ENCODE peak calls at places on chromosomes 4 and X, in four cellular contexts. T, I, L and Y are unnamed samples.

GRCh38 chr4:152041304-152041703 is 280.5 kb upstream of the GATB start:
- DNase-seq in T (no peak), I (no peak), L (no peak), Y (no peak)

GRCh38 chr4:122777846-122778501 is 45.5 kb downstream of the BBS12 start:
- DNase-seq in I (no peak), T (peak; percentile 61), L (no peak), Y (no peak)

GRCh38 chr4:112559053-112559452 is 43.1 kb upstream of the NEUROG2 start:
- DNase-seq in I (no peak), T (no peak), L (no peak), Y (no peak)

GRCh38 chr4:118338981-118339765 is 13.6 kb downstream of the PRSS12 start:
- DNase-seq in I (no peak), L (no peak), T (no peak), Y (no peak)

GRCh38 chr4:186104895-186105720 is 604 bp downstream of the FAM149A start:
- DNase-seq in I (no peak), L (no peak), T (peak; percentile 25), Y (no peak)

GRCh38 chrX:70166601-70167590 is 10.4 kb upstream of the DGAT2L6 start:
- DNase-seq in L (peak; percentile 12), I (no peak), T (peak; percentile 70), Y (no peak)

GRCh38 chr4:182859730-182860129 is 57.5 kb downstream of the DCTD start:
- DNase-seq in L (no peak), I (no peak), T (no peak), Y (no peak)

GRCh38 chr4:14383652-14384051 is 618.6 kb upstream of the CPEB2 start:
- DNase-seq in I (no peak), L (no peak), T (no peak), Y (no peak)

GRCh38 chr4:109025471-109026076 is 262.7 kb upstream of the ETNPPL start:
- DNase-seq in L (no peak), T (peak; percentile 51), I (no peak), Y (no peak)

GRCh38 chr4:37892641-37893040 is 1.8 kb downstream of the TBC1D1 start:
- DNase-seq in I (no peak), L (no peak), T (no peak), Y (no peak)

GRCh38 chr4:76637704-76638361 is 202.8 kb downstream of the SHROOM3 start:
- DNase-seq in T (no peak), I (no peak), L (no peak), Y (no peak)

GRCh38 chr4:10808591-10808990 is 124.0 kb upstream of the CLNK start:
- DNase-seq in T (no peak), L (no peak), I (no peak), Y (peak; percentile 22)

GRCh38 chr4:128516568-128516967 is 229.0 kb upstream of the PGRMC2 start:
- DNase-seq in T (peak; percentile 83), L (no peak), I (no peak), Y (no peak)

GRCh38 chrX:131577999-131578734 is 34.3 kb downstream of the OR13H1 start:
- DNase-seq in I (no peak), T (no peak), L (no peak), Y (no peak)

GRCh38 chr4:30938956-30939528 is 218.9 kb downstream of the PCDH7 start:
- DNase-seq in T (no peak), I (no peak), L (no peak), Y (no peak)

GRCh38 chr4:7897811-7898210 is 41.9 kb downstream of the AFAP1 start:
- DNase-seq in T (no peak), L (no peak), I (no peak), Y (no peak)

GRCh38 chr4:153083447-153083921 is 120.8 kb upstream of the TRIM2 start:
- DNase-seq in T (peak; percentile 82), I (peak; percentile 67), L (peak; percentile 74), Y (peak; percentile 52)

GRCh38 chrX:84175943-84176342 is 12.1 kb downstream of the RPS6KA6 start:
- DNase-seq in T (no peak), L (no peak), I (no peak), Y (no peak)

GRCh38 chr4:1474126-1475090 is 68.2 kb upstream of the NKX1-1 start:
- DNase-seq in L (no peak), I (no peak), T (no peak), Y (no peak)

GRCh38 chr4:86977621-86978184 is 42.9 kb downstream of the AFF1 start:
- DNase-seq in I (no peak), L (peak; percentile 76), T (peak; percentile 79), Y (no peak)

GRCh38 chr4:130099159-130099558 is 1003.2 kb downstream of the C4orf33 start:
- DNase-seq in I (no peak), L (no peak), T (no peak), Y (no peak)

GRCh38 chrX:6184900-6185515 is 43.7 kb downstream of the NLGN4X start:
- DNase-seq in L (no peak), I (no peak), T (no peak), Y (no peak)

GRCh38 chr4:5365071-5366008 is 314.1 kb downstream of the STK32B start:
- DNase-seq in T (peak; percentile 96), I (no peak), L (peak; percentile 54), Y (no peak)

GRCh38 chr4:176781739-176782100 is 11.0 kb downstream of the VEGFC start:
- DNase-seq in L (no peak), T (no peak), I (no peak), Y (no peak)

GRCh38 chr4:95910749-95911148 is 70.9 kb downstream of the PDHA2 start:
- DNase-seq in T (no peak), I (no peak), L (no peak), Y (no peak)

GRCh38 chrX:1555370-1555769 is 18.4 kb upstream of the P2RY8 start:
- DNase-seq in I (no peak), L (no peak), T (no peak), Y (no peak)

GRCh38 chr4:34850983-34851382 is 1393.3 kb downstream of the ARAP2 start:
- DNase-seq in L (no peak), I (no peak), T (peak; percentile 33), Y (no peak)

GRCh38 chrX:16039834-16040233 is 83.5 kb upstream of the GRPR start:
- DNase-seq in L (no peak), I (no peak), T (no peak), Y (no peak)

GRCh38 chrX:132488092-132488749 is 617 bp downstream of the MBNL3 start:
- DNase-seq in T (peak; percentile 48), L (no peak), I (peak; percentile 46), Y (no peak)

GRCh38 chr4:139154134-139154421 is 22.9 kb downstream of the ELF2 start:
- DNase-seq in T (no peak), I (no peak), L (no peak), Y (no peak)

GRCh38 chr4:139154952-139155557 is 22.0 kb downstream of the ELF2 start:
- DNase-seq in L (no peak), I (no peak), T (no peak), Y (no peak)

GRCh38 chr4:139152249-139152648 is 24.8 kb downstream of the ELF2 start:
- DNase-seq in T (no peak), L (no peak), I (no peak), Y (no peak)

GRCh38 chr4:139154538-139154937 is 22.5 kb downstream of the ELF2 start:
- DNase-seq in T (no peak), I (no peak), L (no peak), Y (no peak)

GRCh38 chr4:139153411-139154133 is 23.4 kb downstream of the ELF2 start:
- DNase-seq in L (no peak), T (no peak), I (no peak), Y (no peak)
- H3K27ac ChIP-seq in L (no peak overlapping the region), T (no peak overlapping the region), I (no peak overlapping the region), Y (no peak overlapping the region)

GRCh38 chr4:146520894-146521542 is 722 bp downstream of the SLC10A7 start:
- DNase-seq in L (peak; percentile 3), I (peak; percentile 44), T (peak; percentile 86), Y (peak; percentile 7)
- H3K27ac ChIP-seq in L (peak overlapping the region; percentile 87), I (peak overlapping the region; percentile 79), T (peak overlapping the region; percentile 56), Y (peak overlapping the region; percentile 89)

GRCh38 chr4:41156574-41156973 is 57.8 kb downstream of the APBB2 start:
- DNase-seq in L (no peak), T (peak; percentile 82), I (no peak), Y (no peak)
- H3K27ac ChIP-seq in L (no peak overlapping the region), T (peak overlapping the region; percentile 95), I (no peak overlapping the region), Y (peak overlapping the region; percentile 6)

DNA sequence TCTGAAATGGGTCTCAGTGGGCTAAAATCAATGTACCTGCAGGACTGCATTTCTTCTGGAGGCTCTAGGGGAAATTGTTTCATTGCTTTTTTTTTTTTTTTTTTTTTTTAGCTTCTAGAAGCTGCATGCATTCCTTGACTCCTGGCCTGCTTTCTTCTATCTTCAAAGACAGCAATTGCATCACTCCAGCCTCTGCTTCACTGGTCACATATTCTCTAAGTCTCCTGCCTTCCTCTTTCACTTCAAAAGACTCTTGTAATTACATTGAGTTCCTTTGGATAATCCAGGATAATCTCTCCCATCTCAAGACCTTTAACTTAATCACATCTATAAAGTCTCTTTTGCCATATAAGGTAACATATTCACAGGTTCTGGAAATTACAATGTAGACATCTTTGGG is 11.3 kb upstream of the PCYT1B start:
- DNase-seq in L (no peak), T (no peak), I (no peak), Y (no peak)
- H3K27ac ChIP-seq in L (no peak overlapping the region), T (no peak overlapping the region), I (no peak overlapping the region), Y (no peak overlapping the region)

GRCh38 chr4:98604723-98605122 is 53.7 kb downstream of the TSPAN5 start:
- DNase-seq in T (no peak), L (no peak), I (no peak), Y (no peak)

GRCh38 chr4:98606879-98607278 is 51.5 kb downstream of the TSPAN5 start:
- DNase-seq in T (no peak), I (no peak), L (no peak), Y (no peak)

GRCh38 chr4:98602270-98602669 is 56.1 kb downstream of the TSPAN5 start:
- DNase-seq in T (no peak), L (no peak), I (no peak), Y (no peak)

GRCh38 chr4:98603683-98604573 is 54.5 kb downstream of the TSPAN5 start:
- DNase-seq in L (no peak), I (no peak), T (peak; percentile 61), Y (peak; percentile 24)

GRCh38 chr4:98605216-98605615 is 53.2 kb downstream of the TSPAN5 start:
- DNase-seq in T (no peak), L (no peak), I (no peak), Y (no peak)
- H3K27ac ChIP-seq in T (no peak overlapping the region), L (no peak overlapping the region), I (no peak overlapping the region), Y (no peak overlapping the region)